ENCODE peak calls at places on chromosomes 13 and 19, in four cellular contexts. G, T, R and D are unnamed samples.

GRCh38 chr13:73751290-73751689 is 382.9 kb downstream of the KLF12 start:
- DNase-seq in G (no peak), T (no peak), R (no peak), D (peak)

GRCh38 chr19:6241680-6242079 is 38.1 kb downstream of the MLLT1 start:
- DNase-seq in G (no peak), T (no peak), R (no peak), D (no peak)

GRCh38 chr13:71316964-71317363 is 550.0 kb downstream of the DACH1 start:
- DNase-seq in G (no peak), T (no peak), R (no peak), D (no peak)

GRCh38 chr13:98576215-98576945 is 527 bp downstream of the STK24 start:
- DNase-seq in G (no peak), T (no peak), R (peak), D (no peak)

GRCh38 chr19:41350735-41351338 is 2.9 kb downstream of the TGFB1 start:
- DNase-seq in G (peak), T (peak), R (no peak), D (no peak)

GRCh38 chr13:43831088-43831487 is 44.3 kb upstream of the ENOX1 start:
- DNase-seq in G (no peak), T (peak), R (no peak), D (peak)

GRCh38 chr13:33258437-33259193 is 26.9 kb downstream of the STARD13 start:
- DNase-seq in G (no peak), T (peak), R (no peak), D (no peak)

GRCh38 chr13:75641026-75641425 is 4.9 kb downstream of the LMO7 start:
- DNase-seq in G (no peak), T (no peak), R (no peak), D (no peak)

GRCh38 chr19:43739419-43739818 is 15.3 kb downstream of the SMG9 start:
- DNase-seq in G (no peak), T (no peak), R (no peak), D (no peak)

GRCh38 chr19:13860679-13861391 is 16.1 kb upstream of the NANOS3 start:
- DNase-seq in G (no peak), T (no peak), R (no peak), D (no peak)

GRCh38 chr13:50080158-50080855 is 65.1 kb downstream of the KCNRG start:
- DNase-seq in G (no peak), T (peak), R (peak), D (no peak)

GRCh38 chr13:93388701-93389100 is 162.1 kb downstream of the GPC6 start:
- DNase-seq in G (no peak), T (peak), R (no peak), D (no peak)

DNA sequence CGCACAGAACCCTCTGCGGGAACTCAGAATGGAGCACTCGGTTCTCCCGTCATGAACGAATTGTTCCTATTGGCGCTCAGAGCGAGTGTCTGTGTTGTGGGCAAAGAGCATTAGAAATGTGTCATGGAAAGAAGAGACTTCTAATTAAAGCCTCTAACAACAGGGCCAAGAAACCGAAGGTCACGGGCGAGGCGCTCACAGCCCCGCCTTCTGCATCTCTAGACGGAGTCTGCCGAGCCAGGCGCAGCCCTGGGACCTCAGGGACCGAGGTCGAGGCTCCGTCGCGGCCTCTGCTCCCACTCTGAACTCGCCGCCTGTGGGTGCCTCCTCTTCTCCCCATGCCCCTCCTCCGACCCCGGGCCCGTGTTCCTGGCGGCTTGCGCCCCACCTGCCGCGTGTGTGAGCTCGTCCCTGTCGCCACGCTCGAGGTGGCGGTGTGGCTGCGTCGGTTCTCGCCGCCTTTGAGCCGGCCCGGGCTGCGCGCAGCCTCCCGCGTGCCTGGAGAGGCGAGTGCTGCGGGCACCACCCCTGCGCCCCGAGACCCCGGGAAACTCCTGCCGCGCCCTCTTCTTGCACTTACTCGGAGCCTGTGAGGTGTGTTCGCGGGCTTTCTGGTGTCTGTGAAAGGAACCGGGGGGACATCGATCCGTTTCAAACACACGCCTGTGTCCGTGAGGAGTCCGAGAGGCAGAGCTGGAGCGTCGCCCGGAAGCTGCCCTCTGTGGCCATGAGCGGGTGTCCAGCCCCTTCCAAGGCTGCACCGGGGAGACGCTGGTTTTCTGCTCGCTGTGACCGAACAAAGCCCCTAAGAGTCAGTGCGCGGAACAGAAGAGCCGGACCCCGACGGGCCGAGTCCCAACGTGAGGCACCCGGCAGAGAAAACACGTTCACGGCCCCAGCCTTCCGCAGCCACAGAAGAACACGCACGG is 45.4 kb upstream of the SPACA7 start:
- DNase-seq in G (no peak), T (no peak), R (no peak), D (no peak)
- H3K4me2 ChIP-seq in G (peak), T (no peak), R (peak), D (peak)

DNA sequence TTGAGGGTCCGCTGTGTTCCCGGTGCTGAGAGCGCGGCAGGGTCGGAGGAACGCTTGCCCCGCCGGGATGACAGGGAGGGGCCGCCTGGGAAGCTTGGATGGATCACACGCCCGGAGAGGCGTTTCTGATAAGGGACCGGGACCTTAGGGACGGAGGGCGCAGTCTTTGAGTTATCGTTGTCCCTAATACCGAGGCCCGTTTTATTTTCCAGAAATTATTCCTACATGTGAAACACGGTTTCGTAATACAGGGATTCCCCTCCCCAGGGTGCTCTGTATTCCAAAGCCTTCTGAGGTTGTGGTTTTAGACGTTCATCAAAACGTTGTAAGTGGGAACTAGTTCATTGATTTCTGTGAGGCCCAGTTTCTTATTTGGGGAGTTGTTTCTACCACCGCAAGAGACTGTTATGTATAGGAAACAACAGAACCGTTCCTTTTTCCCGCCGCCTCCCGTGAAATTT is 744 bp downstream of the PDCD5 start:
- DNase-seq in G (peak), T (peak), R (no peak), D (peak)
- H3K23ac ChIP-seq in G (no peak), T (peak), R (peak), D (no peak)

GRCh38 chr19:18541992-18542935 is 1.1 kb downstream of the FKBP8 start:
- DNase-seq in G (peak), T (no peak), R (no peak), D (no peak)

GRCh38 chr19:18541258-18541991 is 1.9 kb downstream of the FKBP8 start:
- DNase-seq in G (no peak), T (no peak), R (no peak), D (peak)

GRCh38 chr19:18539372-18539771 is 4.0 kb downstream of the FKBP8 start:
- DNase-seq in G (no peak), T (no peak), R (no peak), D (no peak)

GRCh38 chr19:18542936-18543813 is at the start of gene FKBP8:
- DNase-seq in G (peak), T (peak), R (peak), D (peak)

DNA sequence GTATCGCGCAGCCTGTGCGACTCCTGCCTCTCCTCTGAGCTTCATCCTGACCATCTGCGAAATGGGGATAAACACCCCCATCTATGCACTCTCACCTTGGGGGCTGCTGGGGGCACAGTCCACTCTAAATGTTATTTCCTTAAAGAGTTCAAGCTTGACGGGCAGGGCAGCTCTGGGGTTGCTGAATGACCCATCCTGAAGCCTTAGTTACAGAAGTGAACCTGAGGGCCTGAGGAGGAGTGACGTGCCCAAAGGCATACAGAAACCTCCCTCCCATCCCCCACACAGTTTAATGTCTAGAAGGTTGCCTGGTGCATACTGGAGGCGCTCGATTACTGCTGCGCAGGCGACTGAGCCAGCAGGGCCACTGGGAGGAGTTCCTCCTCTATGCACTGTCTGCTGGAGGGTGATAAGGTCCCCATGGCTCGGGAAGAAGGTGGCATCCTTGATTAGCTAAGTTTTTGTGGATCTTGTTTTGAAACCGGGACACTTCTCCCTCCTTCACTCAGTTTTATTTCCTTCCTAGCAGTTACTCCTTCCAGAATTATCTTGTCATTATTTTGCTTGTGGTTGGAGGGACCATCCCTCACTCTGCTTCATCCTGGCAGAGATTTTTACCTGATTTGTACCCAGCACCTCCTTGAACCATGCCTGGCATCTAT is 572 bp upstream of the FKBP8 start:
- DNase-seq in G (peak), T (peak), R (peak), D (peak)
- H2AFZ ChIP-seq in G (no peak), T (peak), R (peak), D (peak)

GRCh38 chr13:94479559-94480095 is at the start of gene DCT:
- DNase-seq in G (no peak), T (no peak), R (peak), D (no peak)
- H3K4me2 ChIP-seq in G (no peak), T (no peak), R (no peak), D (no peak)

GRCh38 chr19:1864480-1865171 is 1.2 kb upstream of the KLF16 start:
- DNase-seq in G (peak), T (peak), R (peak), D (peak)
- H3K23ac ChIP-seq in G (no peak), T (peak), R (peak), D (no peak)

DNA sequence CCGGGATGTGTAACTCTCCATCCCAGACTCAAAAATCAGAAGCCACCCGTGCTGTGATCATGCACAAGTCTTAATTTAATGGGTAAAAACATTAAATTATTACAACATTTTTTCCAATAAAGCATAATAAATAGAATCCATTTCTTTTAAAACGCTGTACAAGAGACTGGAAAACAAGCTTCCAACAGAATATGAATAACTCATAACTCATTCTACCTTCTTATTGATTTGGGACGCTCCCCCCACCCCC is 523 bp upstream of the KRI1 start:
- DNase-seq in G (no peak), T (no peak), R (no peak), D (no peak)
- H2AFZ ChIP-seq in G (no peak), T (peak), R (peak), D (peak)

GRCh38 chr13:77928909-77929308 is 10.3 kb upstream of the EDNRB start:
- DNase-seq in G (no peak), T (no peak), R (no peak), D (peak)
- H3K4me2 ChIP-seq in G (no peak), T (no peak), R (no peak), D (no peak)

DNA sequence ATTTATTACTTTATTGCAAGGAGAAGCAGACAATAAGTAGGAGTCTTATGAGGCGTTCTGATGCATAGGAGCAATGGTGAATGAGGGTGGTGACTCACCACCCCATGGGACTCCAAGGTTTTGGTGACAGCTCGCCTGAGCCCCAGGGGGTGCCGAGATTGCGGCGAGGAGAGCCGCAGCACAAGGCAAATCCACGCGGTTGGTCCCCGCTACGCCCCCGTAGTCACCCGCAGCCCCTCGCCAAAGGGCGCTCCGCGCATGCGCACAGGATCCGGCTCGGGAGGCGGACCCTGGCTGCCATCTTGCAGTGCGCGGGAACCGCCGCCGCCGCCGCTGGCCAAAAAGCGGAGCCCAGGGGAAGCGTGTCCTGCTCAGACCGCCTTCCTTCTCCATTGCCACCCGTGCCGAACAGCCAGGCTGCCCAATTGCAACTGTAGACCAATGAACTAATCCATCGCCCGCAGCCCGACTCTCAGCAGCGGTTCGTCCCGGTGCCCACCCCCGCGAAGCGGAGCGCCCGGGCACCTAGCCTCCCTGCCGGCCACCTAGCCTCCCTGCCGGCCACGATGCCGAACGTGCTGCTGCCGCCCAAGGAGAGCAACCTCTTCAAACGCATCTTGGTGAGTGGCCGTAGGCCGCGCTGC is at the start of gene NAA16:
- DNase-seq in G (peak), T (peak), R (peak), D (peak)
- H3K23ac ChIP-seq in G (no peak), T (peak), R (peak), D (no peak)

GRCh38 chr13:69820180-69820579 is 287.4 kb upstream of the ATXN8OS start:
- DNase-seq in G (no peak), T (no peak), R (no peak), D (no peak)
- H2AFZ ChIP-seq in G (no peak), T (no peak), R (no peak), D (no peak)

DNA sequence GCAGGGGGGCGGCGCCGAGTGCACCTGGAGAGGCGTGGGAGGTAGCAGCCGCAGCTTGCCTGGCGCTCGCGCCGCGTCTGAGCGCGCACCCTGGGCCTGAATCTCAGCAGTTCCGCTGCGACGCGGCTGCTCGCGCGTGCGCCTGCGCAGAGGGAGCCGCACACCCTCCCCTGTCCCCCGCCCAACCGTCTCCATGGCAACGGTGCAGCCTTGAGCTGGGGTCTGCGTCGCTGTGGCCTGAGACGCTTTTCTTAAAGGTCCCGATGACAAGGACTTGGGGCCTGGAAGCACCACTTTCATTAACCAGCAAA is at the start of gene PNMA8B:
- DNase-seq in G (peak), T (peak), R (peak), D (no peak)
- H3K4me2 ChIP-seq in G (peak), T (peak), R (peak), D (peak)